ENCODE peak calls at places on chromosome 9, in eight cellular contexts. E, A, K, S, N, I, H and P are unnamed samples.

GRCh38 chr9:69798737-69799136 is 21.9 kb upstream of the CFAP95 start:
- DNase-seq in K (no peak), H (no peak), S (peak; percentile 26), A (no peak), E (no peak), N (no peak), I (no peak), P (no peak)

GRCh38 chr9:136089697-136090045 is 5.4 kb downstream of the NACC2 start:
- DNase-seq in A (no peak), S (no peak), N (no peak), H (peak; percentile 71), E (no peak), I (no peak), K (no peak), P (peak; percentile 5)

GRCh38 chr9:33117306-33117705 is 40.8 kb upstream of the SMU1 start:
- DNase-seq in K (no peak), H (peak; percentile 76), S (no peak), A (no peak), N (no peak), E (no peak), I (peak; percentile 25), P (no peak)

GRCh38 chr9:33082135-33082534 is 5.7 kb upstream of the SMU1 start:
- DNase-seq in E (no peak), K (no peak), S (peak; percentile 81), H (no peak), N (no peak), A (no peak), I (no peak), P (peak; percentile 19)

GRCh38 chr9:83620841-83621636 is 1.9 kb upstream of the IDNK start:
- DNase-seq in I (peak; percentile 16), E (no peak), K (peak; percentile 46), A (peak; percentile 47), N (no peak), H (peak; percentile 66), S (peak; percentile 75), P (peak; percentile 53)

GRCh38 chr9:1759009-1759408 is 256.1 kb upstream of the SMARCA2 start:
- DNase-seq in H (no peak), E (no peak), A (no peak), I (no peak), S (no peak), N (no peak), K (peak; percentile 98), P (peak; percentile 20)

GRCh38 chr9:127128341-127129072 is 6.1 kb upstream of the ANGPTL2 start:
- DNase-seq in I (no peak), K (no peak), N (no peak), E (peak; percentile 66), H (peak; percentile 54), A (no peak), S (no peak), P (no peak)

GRCh38 chr9:86546712-86547111 is 192.5 kb upstream of the TUT7 start:
- DNase-seq in S (no peak), A (no peak), I (no peak), K (no peak), E (no peak), H (no peak), N (no peak), P (no peak)

GRCh38 chr9:105126233-105126632 is 118.2 kb upstream of the SLC44A1 start:
- DNase-seq in S (no peak), A (peak; percentile 9), H (no peak), N (no peak), I (no peak), K (no peak), E (no peak), P (no peak)

GRCh38 chr9:14992516-14992915 is 82.3 kb upstream of the FREM1 start:
- DNase-seq in K (no peak), H (peak; percentile 2), N (no peak), A (no peak), S (no peak), E (no peak), I (no peak), P (no peak)

GRCh38 chr9:119003882-119004617 is 365.2 kb downstream of the BRINP1 start:
- DNase-seq in H (no peak), K (no peak), A (no peak), I (no peak), S (no peak), E (no peak), N (no peak), P (no peak)

GRCh38 chr9:132644251-132644650 is 25.5 kb downstream of the DDX31 start:
- DNase-seq in A (no peak), S (peak; percentile 48), K (no peak), I (no peak), H (no peak), E (no peak), N (no peak), P (peak; percentile 16)
- TF ChIP-seq CTCF in A (no peak), S (peak; percentile 42), K (peak; percentile 23), I (no peak), H (peak; percentile 7), E (peak; percentile 23), N (no peak), P (peak; percentile 29)

DNA sequence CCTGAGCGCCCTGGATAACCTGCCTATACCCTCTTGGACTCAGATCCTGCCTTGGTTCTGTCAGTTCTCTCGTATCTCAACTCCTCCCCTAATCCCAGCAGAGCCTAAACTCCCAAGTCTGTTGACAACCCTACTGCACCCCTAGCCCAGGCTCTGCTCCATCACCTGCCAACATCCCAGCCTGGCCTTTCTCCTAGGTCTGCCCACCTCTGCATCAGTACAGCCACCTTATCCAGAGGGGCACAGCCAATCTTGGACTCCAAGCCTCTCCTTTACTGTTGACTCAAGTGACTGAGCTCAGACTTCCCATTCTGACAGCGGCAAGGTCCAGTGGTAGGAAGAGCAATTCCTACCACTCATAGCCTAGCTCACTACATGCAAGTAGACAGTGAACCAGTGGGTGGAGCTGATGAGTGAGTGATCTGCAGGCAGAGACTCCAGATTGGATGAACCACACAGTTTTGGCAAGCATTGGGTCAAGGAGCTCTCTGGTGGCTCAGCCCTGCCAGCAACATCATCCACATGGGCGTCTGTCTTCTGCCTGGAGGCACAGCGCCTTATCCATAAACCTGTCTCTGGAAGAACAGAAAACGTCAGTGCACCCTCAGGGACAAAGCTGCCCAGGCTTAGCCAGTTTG is 26.5 kb downstream of the TRMO start:
- DNase-seq in E (no peak), H (peak; percentile 27), S (peak; percentile 25), K (peak; percentile 16), I (no peak), N (no peak), A (peak; percentile 37), P (peak; percentile 32)
- TF ChIP-seq CTCF in E (peak; percentile 46), H (no peak), S (peak; percentile 25), K (peak; percentile 36), I (peak; percentile 19), N (no peak), A (peak; percentile 26), P (no peak)

DNA sequence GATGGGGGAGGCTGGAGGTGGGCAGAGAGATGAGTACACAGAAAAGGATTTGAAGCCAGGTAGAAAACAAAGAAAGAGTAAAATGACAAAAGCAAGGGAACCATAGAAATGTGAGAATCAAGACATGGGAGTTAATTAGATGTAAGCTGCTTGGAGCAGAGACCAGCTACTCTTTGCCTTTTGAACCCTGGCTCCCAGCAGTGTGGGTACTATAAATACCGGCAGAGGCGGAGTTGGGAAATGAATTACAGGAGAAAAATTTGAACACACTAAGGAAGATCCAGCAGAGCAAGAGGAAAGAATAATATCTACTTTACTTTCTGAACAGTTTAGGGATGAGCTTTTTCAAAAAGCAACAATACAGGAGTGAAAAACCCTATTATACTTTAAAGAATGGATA is 36.5 kb downstream of the KIF24 start:
- DNase-seq in H (no peak), S (no peak), I (no peak), K (no peak), N (no peak), A (no peak), E (no peak), P (no peak)
- TF ChIP-seq CTCF in H (no peak), S (no peak), I (no peak), K (no peak), N (no peak), A (no peak), E (no peak), P (no peak)

GRCh38 chr9:98774746-98775145 is 21.6 kb downstream of the ANKS6 start:
- DNase-seq in N (no peak), I (no peak), E (no peak), S (no peak), K (no peak), A (no peak), H (no peak), P (peak; percentile 37)
- TF ChIP-seq CTCF in N (peak; percentile 22), I (peak; percentile 76), E (peak; percentile 65), S (peak; percentile 54), K (peak; percentile 59), A (peak; percentile 66), H (peak; percentile 68), P (peak; percentile 70)

GRCh38 chr9:133370680-133371079 is 5.2 kb downstream of the SURF4 start:
- DNase-seq in H (no peak), N (no peak), S (no peak), I (no peak), E (no peak), K (no peak), A (no peak), P (peak; percentile 81)

GRCh38 chr9:133369923-133370322 is 5.9 kb downstream of the SURF4 start:
- DNase-seq in A (no peak), H (no peak), E (no peak), N (no peak), I (no peak), K (no peak), S (no peak), P (peak; percentile 70)

GRCh38 chr9:133369419-133369818 is 6.4 kb downstream of the SURF4 start:
- DNase-seq in S (no peak), E (no peak), K (no peak), N (no peak), H (no peak), I (no peak), A (no peak), P (no peak)

GRCh38 chr9:133372144-133372543 is 3.7 kb downstream of the SURF4 start:
- DNase-seq in K (no peak), A (no peak), H (no peak), N (no peak), I (no peak), S (no peak), E (no peak), P (no peak)

GRCh38 chr9:133371261-133371711 is 4.6 kb downstream of the SURF4 start:
- DNase-seq in N (no peak), K (no peak), E (no peak), A (no peak), I (no peak), H (no peak), S (no peak), P (peak; percentile 93)
- TF ChIP-seq CTCF in N (no peak), K (no peak), E (peak; percentile 44), A (no peak), I (no peak), H (no peak), S (no peak), P (peak; percentile 10)

GRCh38 chr9:112717669-112718331 is at the start of gene INIP:
- DNase-seq in H (peak; percentile 94), N (peak; percentile 84), K (peak; percentile 99), A (peak; percentile 96), E (peak; percentile 90), S (peak; percentile 95), I (peak; percentile 70), P (peak; percentile 99)
- TF ChIP-seq CTCF in H (no peak), N (no peak), K (peak; percentile 23), A (no peak), E (peak; percentile 44), S (peak; percentile 71), I (no peak), P (peak; percentile 14)